ENCODE peak calls at places on chromosomes 3 and 15, in ten cellular contexts. M, A, K, L, N, H, D, X, G and Y are unnamed samples.

GRCh38 chr3:30858894-30859389 is 35.5 kb downstream of the GADL1 start:
- DNase-seq in N (no peak), G (no peak), M (no peak), H (no peak), L (no peak), X (no peak), A (no peak), K (no peak), D (no peak), Y (no peak)

GRCh38 chr3:140377644-140378043 is 300.2 kb upstream of the TRIM42 start:
- DNase-seq in H (no peak), D (no peak), K (no peak), X (peak), G (no peak), N (no peak), M (no peak), A (no peak), L (no peak), Y (no peak)

GRCh38 chr3:11689749-11690148 is 46.0 kb upstream of the VGLL4 start:
- DNase-seq in D (no peak), M (no peak), N (no peak), X (no peak), A (no peak), H (no peak), K (no peak), G (no peak), L (no peak), Y (no peak)

GRCh38 chr3:146117406-146118285 is 43.3 kb downstream of the PLOD2 start:
- DNase-seq in H (no peak), A (no peak), G (no peak), L (no peak), N (no peak), K (no peak), D (no peak), M (peak), X (peak), Y (no peak)

GRCh38 chr15:96354731-96355560 is 24.4 kb downstream of the NR2F2 start:
- DNase-seq in G (no peak), L (no peak), N (no peak), M (peak), H (no peak), A (no peak), K (no peak), X (peak), D (no peak), Y (no peak)

GRCh38 chr3:131357275-131357674 is 24.3 kb upstream of the NUDT16 start:
- DNase-seq in M (no peak), G (no peak), X (no peak), L (no peak), A (no peak), N (no peak), D (no peak), K (no peak), H (no peak), Y (no peak)

GRCh38 chr3:184260571-184261269 is 633 bp downstream of the CAMK2N2 start:
- DNase-seq in D (no peak), G (no peak), K (no peak), X (no peak), N (no peak), L (no peak), A (no peak), M (no peak), H (no peak), Y (no peak)

GRCh38 chr15:95304116-95304873 is 1026.2 kb upstream of the NR2F2 start:
- DNase-seq in H (no peak), A (no peak), N (no peak), K (no peak), X (peak), D (no peak), G (no peak), M (no peak), L (no peak), Y (peak)

GRCh38 chr3:152177757-152178156 is 91.0 kb upstream of the MBNL1 start:
- DNase-seq in L (no peak), K (no peak), A (no peak), D (no peak), H (no peak), X (no peak), N (no peak), G (no peak), M (no peak), Y (no peak)